ENCODE peak calls at places on chromosomes 4 and X, in nine cellular contexts. U is CD4-positive, alpha-beta T cell; B is NCI-H510A treated with DMSO at 0.1 percent for 48 hours; C is BE2C; P is T-helper 9 cell; M is neural crest cell; D is HCT116; O is right atrium auricular region; I is NCI-H345. A is an unnamed sample.

GRCh38 chr4:118226611-118227010 is 126.2 kb downstream of the PRSS12 start:
- DNase-seq in P (no peak), D (no peak), O (no peak), B (no peak), U (no peak), I (no peak), M (no peak), C (no peak), A (no peak)

GRCh38 chr4:176377705-176378302 is 58.0 kb downstream of the SPCS3 start:
- DNase-seq in P (no peak), U (no peak), B (peak), D (peak), O (no peak), M (no peak), C (no peak), I (peak), A (no peak)

GRCh38 chr4:56958111-56958517 is 19.3 kb downstream of the NOA1 start:
- DNase-seq in D (no peak), B (no peak), U (no peak), I (peak), C (peak), P (no peak), O (peak), M (no peak), A (peak)

GRCh38 chr4:10089346-10089745 is 27.3 kb downstream of the WDR1 start:
- DNase-seq in U (no peak), D (no peak), P (no peak), B (no peak), C (no peak), I (no peak), O (no peak), M (no peak), A (peak)

GRCh38 chr4:113561758-113562157 is 199.8 kb downstream of the CAMK2D start:
- DNase-seq in U (no peak), D (no peak), C (no peak), I (no peak), B (no peak), O (no peak), P (no peak), M (no peak), A (no peak)

GRCh38 chrX:2418000-2418399 is 82.8 kb downstream of the DHRSX start:
- DNase-seq in C (no peak), O (no peak), U (no peak), I (no peak), M (no peak), D (no peak), P (no peak), B (no peak), A (no peak)

GRCh38 chr4:72094054-72094780 is 62.4 kb downstream of the NPFFR2 start:
- DNase-seq in I (peak), O (no peak), C (no peak), P (no peak), M (no peak), U (no peak), B (peak), D (no peak), A (no peak)

GRCh38 chr4:74619931-74620702 is 174.2 kb downstream of the BTC start:
- DNase-seq in B (no peak), I (no peak), C (no peak), O (no peak), M (no peak), D (no peak), P (no peak), U (no peak), A (no peak)

GRCh38 chr4:161893566-161893965 is 270.2 kb downstream of the FSTL5 start:
- DNase-seq in P (no peak), M (no peak), O (no peak), D (no peak), B (no peak), I (no peak), U (no peak), C (no peak), A (no peak)

GRCh38 chr4:150501983-150502382 is 80.0 kb upstream of the MAB21L2 start:
- DNase-seq in B (no peak), U (no peak), I (no peak), O (no peak), C (no peak), P (no peak), D (no peak), M (no peak), A (no peak)